ENCODE peak calls at places on chromosomes 7 and 10, in nine cellular contexts. One of them, this sample, is unnamed.

GRCh38 chr10:93874309-93875031 is 19.3 kb upstream of the SLC35G1 start:
- DNase-seq in mammary epithelial cell: no peak
- DNase-seq in nucleus accumbens: no peak
- DNase-seq in naive thymus-derived CD8-positive, alpha-beta T cell: no peak
- DNase-seq in cardiac fibroblast: no peak
- DNase-seq in A172: no peak
- DNase-seq in HT-29: no peak
- DNase-seq in NCI-H774: peak
- DNase-seq in endothelial cell: no peak
- DNase-seq in this sample: no peak

GRCh38 chr10:61765176-61766087 is 102.7 kb downstream of the CABCOCO1 start:
- DNase-seq in mammary epithelial cell: no peak
- DNase-seq in nucleus accumbens: no peak
- DNase-seq in naive thymus-derived CD8-positive, alpha-beta T cell: no peak
- DNase-seq in cardiac fibroblast: no peak
- DNase-seq in A172: no peak
- DNase-seq in HT-29: no peak
- DNase-seq in NCI-H774: no peak
- DNase-seq in endothelial cell: no peak
- DNase-seq in this sample: no peak

GRCh38 chr7:46752881-46753366 is 829.0 kb downstream of the TNS3 start:
- DNase-seq in mammary epithelial cell: peak
- DNase-seq in nucleus accumbens: no peak
- DNase-seq in naive thymus-derived CD8-positive, alpha-beta T cell: no peak
- DNase-seq in cardiac fibroblast: peak
- DNase-seq in A172: peak
- DNase-seq in HT-29: peak
- DNase-seq in NCI-H774: no peak
- DNase-seq in endothelial cell: no peak
- DNase-seq in this sample: peak

GRCh38 chr10:99484626-99485581 is 47.8 kb upstream of the NKX2-3 start:
- DNase-seq in mammary epithelial cell: peak
- DNase-seq in nucleus accumbens: no peak
- DNase-seq in naive thymus-derived CD8-positive, alpha-beta T cell: no peak
- DNase-seq in cardiac fibroblast: no peak
- DNase-seq in A172: no peak
- DNase-seq in HT-29: peak
- DNase-seq in NCI-H774: no peak
- DNase-seq in endothelial cell: peak
- DNase-seq in this sample: no peak

GRCh38 chr7:158239290-158239981 is 348.2 kb downstream of the PTPRN2 start:
- DNase-seq in mammary epithelial cell: no peak
- DNase-seq in nucleus accumbens: no peak
- DNase-seq in naive thymus-derived CD8-positive, alpha-beta T cell: no peak
- DNase-seq in cardiac fibroblast: no peak
- DNase-seq in A172: no peak
- DNase-seq in HT-29: peak
- DNase-seq in NCI-H774: peak
- DNase-seq in endothelial cell: no peak
- DNase-seq in this sample: peak

GRCh38 chr10:1347525-1347924 is 291.3 kb downstream of the WDR37 start:
- DNase-seq in mammary epithelial cell: no peak
- DNase-seq in nucleus accumbens: no peak
- DNase-seq in naive thymus-derived CD8-positive, alpha-beta T cell: no peak
- DNase-seq in cardiac fibroblast: no peak
- DNase-seq in A172: no peak
- DNase-seq in HT-29: no peak
- DNase-seq in NCI-H774: no peak
- DNase-seq in endothelial cell: no peak
- DNase-seq in this sample: no peak

GRCh38 chr7:50142421-50143113 is 49.5 kb upstream of the ZPBP start:
- DNase-seq in mammary epithelial cell: no peak
- DNase-seq in nucleus accumbens: no peak
- DNase-seq in naive thymus-derived CD8-positive, alpha-beta T cell: no peak
- DNase-seq in cardiac fibroblast: peak
- DNase-seq in A172: peak
- DNase-seq in HT-29: peak
- DNase-seq in NCI-H774: peak
- DNase-seq in endothelial cell: no peak
- DNase-seq in this sample: peak

GRCh38 chr7:17038160-17038782 is 156.5 kb upstream of the AGR3 start:
- DNase-seq in mammary epithelial cell: no peak
- DNase-seq in nucleus accumbens: no peak
- DNase-seq in naive thymus-derived CD8-positive, alpha-beta T cell: no peak
- DNase-seq in cardiac fibroblast: no peak
- DNase-seq in A172: no peak
- DNase-seq in HT-29: peak
- DNase-seq in NCI-H774: no peak
- DNase-seq in endothelial cell: no peak
- DNase-seq in this sample: no peak

GRCh38 chr7:86773309-86773708 is 129.6 kb downstream of the GRM3 start:
- DNase-seq in mammary epithelial cell: no peak
- DNase-seq in nucleus accumbens: no peak
- DNase-seq in naive thymus-derived CD8-positive, alpha-beta T cell: no peak
- DNase-seq in cardiac fibroblast: no peak
- DNase-seq in A172: no peak
- DNase-seq in HT-29: no peak
- DNase-seq in NCI-H774: no peak
- DNase-seq in endothelial cell: no peak
- DNase-seq in this sample: no peak

GRCh38 chr10:132239126-132240031 is 52.6 kb downstream of the DPYSL4 start:
- DNase-seq in mammary epithelial cell: no peak
- DNase-seq in nucleus accumbens: no peak
- DNase-seq in naive thymus-derived CD8-positive, alpha-beta T cell: peak
- DNase-seq in cardiac fibroblast: peak
- DNase-seq in A172: no peak
- DNase-seq in HT-29: no peak
- DNase-seq in NCI-H774: no peak
- DNase-seq in endothelial cell: no peak
- DNase-seq in this sample: no peak